ENCODE peak calls at places on chromosomes 16 and 17, in eight cellular contexts. U, T, K, N, D, C, J and X are unnamed samples. For H3K36me3, the result is how much of the 10 kb centered on the place peaks cover.

GRCh38 chr16:88353232-88353631 is 29.5 kb upstream of the ZNF469 start:
- DNase-seq in D (no peak), N (no peak), U (no peak), J (no peak), T (no peak), C (no peak), K (no peak), X (no peak)

GRCh38 chr17:39568710-39569109 is 39.0 kb downstream of the NEUROD2 start:
- DNase-seq in C (no peak), T (no peak), N (no peak), K (no peak), D (no peak), U (no peak), J (no peak), X (no peak)

GRCh38 chr17:75785016-75785769 is 587 bp downstream of the UNK start:
- DNase-seq in D (peak), T (peak), K (no peak), C (peak), N (peak), J (peak), U (peak), X (no peak)

GRCh38 chr17:60305141-60305540 is 86.8 kb downstream of the USP32 start:
- DNase-seq in T (no peak), N (peak), C (no peak), J (no peak), D (no peak), K (peak), U (no peak), X (no peak)

GRCh38 chr16:85028638-85029412 is 1.2 kb downstream of the KIAA0513 start:
- DNase-seq in C (peak), T (peak), N (peak), D (no peak), K (peak), J (peak), U (no peak), X (peak)

GRCh38 chr17:28227278-28228108 is 91.5 kb upstream of the TMEM97 start:
- DNase-seq in K (no peak), C (peak), U (peak), J (peak), D (peak), N (no peak), T (no peak), X (peak)

GRCh38 chr17:31588034-31588433 is 196.6 kb downstream of the RAB11FIP4 start:
- DNase-seq in K (no peak), U (no peak), J (no peak), T (no peak), C (no peak), N (no peak), D (no peak), X (no peak)

GRCh38 chr17:69506489-69506888 is 92.0 kb downstream of the MAP2K6 start:
- DNase-seq in T (no peak), J (no peak), C (no peak), U (no peak), N (no peak), K (no peak), D (no peak), X (no peak)

GRCh38 chr16:23827245-23827543 is 8.6 kb upstream of the PRKCB start:
- DNase-seq in T (no peak), C (no peak), K (peak), U (no peak), J (no peak), D (no peak), N (peak), X (no peak)

GRCh38 chr17:64130559-64131001 is 636 bp upstream of the ERN1 start:
- DNase-seq in D (no peak), J (no peak), T (peak), U (no peak), N (no peak), K (no peak), C (peak), X (peak)

GRCh38 chr17:67831268-67831667 is 6.0 kb downstream of the BPTF start:
- DNase-seq in D (no peak), C (no peak), K (no peak), U (no peak), T (no peak), N (no peak), J (no peak), X (no peak)

GRCh38 chr17:238964-239259 is 57.5 kb upstream of the DOC2B start:
- DNase-seq in J (no peak), N (no peak), K (no peak), U (no peak), C (no peak), D (no peak), T (no peak), X (no peak)

GRCh38 chr17:56866496-56866895 is 32.5 kb downstream of the DGKE start:
- DNase-seq in N (no peak), J (no peak), T (no peak), D (no peak), U (no peak), K (no peak), C (no peak), X (no peak)

GRCh38 chr16:50422926-50423325 is 54.1 kb upstream of the BRD7 start:
- DNase-seq in U (no peak), K (no peak), T (no peak), D (no peak), C (no peak), N (no peak), J (no peak), X (no peak)

GRCh38 chr16:19898924-19899604 is 14.4 kb upstream of the GPRC5B start:
- DNase-seq in C (peak), J (peak), N (peak), U (peak), K (peak), T (no peak), D (no peak), X (peak)

GRCh38 chr16:65832679-65833078 is 533.8 kb upstream of the CDH5 start:
- DNase-seq in C (no peak), T (no peak), N (no peak), U (no peak), D (no peak), J (peak), K (no peak), X (no peak)

GRCh38 chr17:82257473-82257872 is 16.0 kb downstream of the CSNK1D start:
- DNase-seq in D (no peak), N (no peak), J (peak), U (no peak), T (no peak), K (no peak), C (no peak), X (peak)

GRCh38 chr16:49838639-49839461 is 17.1 kb downstream of the ZNF423 start:
- DNase-seq in U (no peak), J (no peak), K (no peak), D (no peak), T (no peak), N (no peak), C (no peak), X (no peak)

GRCh38 chr17:21285164-21286065 is 904 bp downstream of the MAP2K3 start:
- DNase-seq in J (no peak), T (no peak), N (no peak), C (peak), K (no peak), D (no peak), U (peak), X (no peak)

GRCh38 chr16:65672960-65673359 is 551.1 kb upstream of the CDH11 start:
- DNase-seq in K (no peak), T (no peak), J (no peak), U (no peak), N (no peak), C (peak), D (no peak), X (no peak)

GRCh38 chr17:42121066-42121769 is at the start of gene KAT2A:
- DNase-seq in U (peak), N (peak), C (peak), K (peak), T (no peak), D (no peak), J (peak), X (peak)

GRCh38 chr17:42122371-42123303 is at the start of gene HSPB9:
- DNase-seq in D (no peak), K (no peak), N (no peak), J (no peak), T (no peak), U (peak), C (no peak), X (peak)

GRCh38 chr17:42125565-42125964 is 3.0 kb downstream of the HSPB9 start:
- DNase-seq in D (no peak), C (no peak), J (no peak), K (no peak), T (no peak), N (no peak), U (no peak), X (no peak)

GRCh38 chr17:42126836-42127235 is 4.2 kb downstream of the HSPB9 start:
- DNase-seq in U (no peak), D (no peak), N (no peak), J (no peak), K (no peak), T (no peak), C (no peak), X (no peak)

GRCh38 chr17:42124256-42124655 is 1.7 kb downstream of the HSPB9 start:
- DNase-seq in K (no peak), N (no peak), C (no peak), T (no peak), D (no peak), J (no peak), U (no peak), X (no peak)
- H3K36me3 ChIP-seq in K (under half), N (under half), C (under half), T (under half), D (under half), J (under half), U (under half), X (under half)

GRCh38 chr17:80365983-80366382 is 49.0 kb upstream of the ENDOV start:
- DNase-seq in U (no peak), N (no peak), J (peak), K (no peak), T (no peak), D (peak), C (no peak), X (no peak)

GRCh38 chr17:80363518-80364090 is 51.4 kb upstream of the ENDOV start:
- DNase-seq in C (no peak), D (peak), T (no peak), U (no peak), N (no peak), J (no peak), K (no peak), X (no peak)

GRCh38 chr17:80364091-80364691 is 50.8 kb upstream of the ENDOV start:
- DNase-seq in N (no peak), D (peak), C (peak), J (peak), T (no peak), U (peak), K (no peak), X (peak)

GRCh38 chr17:80363120-80363515 is 51.8 kb upstream of the ENDOV start:
- DNase-seq in N (no peak), D (peak), K (no peak), C (peak), T (no peak), U (no peak), J (no peak), X (no peak)

GRCh38 chr17:80365001-80365965 is 49.7 kb upstream of the ENDOV start:
- DNase-seq in T (no peak), C (no peak), N (no peak), U (no peak), J (no peak), D (peak), K (no peak), X (no peak)
- H3K36me3 ChIP-seq in T (half or more), C (under half), N (under half), U (under half), J (under half), D (under half), K (half or more), X (half or more)

GRCh38 chr17:58387834-58388233 is 29.5 kb downstream of the RNF43 start:
- DNase-seq in J (no peak), U (no peak), C (no peak), N (no peak), T (no peak), D (no peak), K (no peak), X (no peak)
- H3K36me3 ChIP-seq in J (under half), U (under half), C (under half), N (under half), T (under half), D (under half), K (under half), X (under half)

GRCh38 chr17:17794382-17794781 is 42.4 kb downstream of the SREBF1 start:
- DNase-seq in N (no peak), C (no peak), U (no peak), D (no peak), K (no peak), J (no peak), T (no peak), X (no peak)
- H3K36me3 ChIP-seq in N (under half), C (under half), U (under half), D (under half), K (under half), J (under half), T (under half), X (half or more)

DNA sequence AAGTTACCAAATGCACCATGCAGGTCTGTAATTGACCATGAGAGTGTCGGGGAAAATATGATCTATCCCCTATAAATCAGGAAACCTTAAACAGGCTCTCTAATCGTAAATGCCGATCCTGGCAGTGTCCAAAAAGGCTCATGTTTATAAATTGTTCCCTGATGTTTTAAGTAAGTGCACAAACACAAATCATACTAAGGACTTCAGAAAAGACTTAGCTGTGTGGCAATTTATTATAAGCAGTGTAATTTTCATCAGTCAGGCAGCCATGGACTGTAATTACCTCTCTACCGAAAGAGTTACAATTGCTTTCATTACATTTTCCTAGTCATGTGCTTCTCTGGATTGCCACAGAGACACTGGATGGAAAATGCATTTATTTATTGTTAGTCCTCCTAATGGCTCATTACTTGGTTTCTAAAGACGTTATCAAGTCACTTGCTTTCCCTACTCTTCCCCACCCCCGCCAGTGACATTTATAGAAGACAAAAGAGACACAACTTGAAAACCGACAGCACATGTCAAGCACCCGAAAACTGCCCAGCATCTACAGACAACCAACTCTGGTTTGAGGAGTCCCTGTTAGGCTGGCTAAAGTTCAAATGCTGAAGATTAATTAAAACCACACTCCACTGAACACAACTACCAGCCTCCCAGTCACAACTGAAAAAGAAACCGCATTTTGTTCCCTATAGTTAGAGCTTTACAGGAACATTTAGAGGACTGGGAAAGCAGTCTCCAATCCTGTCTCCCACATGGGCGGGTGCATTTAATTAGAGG is 73.3 kb upstream of the COX10 start:
- DNase-seq in U (no peak), N (no peak), D (no peak), T (no peak), J (no peak), C (peak), K (no peak), X (no peak)
- H3K36me3 ChIP-seq in U (under half), N (under half), D (under half), T (under half), J (under half), C (under half), K (under half), X (under half)

DNA sequence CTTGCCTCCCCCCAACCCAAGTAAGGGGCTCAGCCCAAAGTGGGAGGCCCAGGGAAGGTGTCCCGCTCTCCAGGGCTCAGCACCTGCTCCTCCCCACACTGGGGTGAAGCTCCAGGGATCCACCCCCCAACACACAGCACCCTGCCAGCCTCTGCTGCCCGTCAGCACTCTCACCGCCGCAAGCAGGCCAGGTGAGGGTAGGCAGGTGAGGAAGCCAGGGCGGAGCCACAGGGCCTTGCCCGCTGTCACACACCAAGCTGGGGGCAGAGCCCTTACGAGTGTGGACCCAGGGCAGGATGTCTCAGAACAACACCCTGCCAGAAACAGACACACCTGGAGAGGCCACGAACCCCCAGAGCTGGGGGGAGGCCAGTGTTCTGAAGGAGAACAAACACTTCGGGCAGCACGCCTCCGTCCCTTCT is 19.5 kb downstream of the PLLP start:
- DNase-seq in D (peak), C (no peak), N (no peak), J (no peak), T (no peak), K (no peak), U (no peak), X (no peak)
- H3K36me3 ChIP-seq in D (under half), C (under half), N (under half), J (under half), T (under half), K (under half), U (under half), X (under half)

GRCh38 chr16:48146131-48146530 is 9.7 kb downstream of the ABCC12 start:
- DNase-seq in U (no peak), J (no peak), T (no peak), K (no peak), D (no peak), C (no peak), N (no peak), X (no peak)

GRCh38 chr16:48139517-48139916 is 16.3 kb downstream of the ABCC12 start:
- DNase-seq in J (no peak), T (no peak), N (no peak), C (no peak), D (no peak), K (no peak), U (no peak), X (no peak)

GRCh38 chr16:48138543-48138942 is 17.2 kb downstream of the ABCC12 start:
- DNase-seq in N (no peak), C (no peak), U (no peak), D (no peak), J (no peak), T (no peak), K (no peak), X (no peak)

GRCh38 chr16:48146710-48147109 is 9.1 kb downstream of the ABCC12 start:
- DNase-seq in D (no peak), T (no peak), U (no peak), N (no peak), K (no peak), C (no peak), J (no peak), X (no peak)

GRCh38 chr16:48143816-48144215 is 12.0 kb downstream of the ABCC12 start:
- DNase-seq in D (no peak), N (no peak), J (no peak), K (no peak), U (no peak), T (no peak), C (no peak), X (peak)
- H3K36me3 ChIP-seq in D (under half), N (under half), J (under half), K (under half), U (under half), T (under half), C (under half), X (under half)

GRCh38 chr16:81931927-81932326 is 79.3 kb downstream of the SDR42E1 start:
- DNase-seq in T (no peak), K (no peak), N (no peak), C (no peak), D (no peak), U (no peak), J (no peak), X (no peak)
- H3K36me3 ChIP-seq in T (under half), K (under half), N (under half), C (under half), D (under half), U (under half), J (under half), X (under half)